ENCODE peak calls at places on chromosomes 4 and X, in five cellular contexts. J is A549, G is GM12878, E is K562, W is HepG2. U is an unnamed sample.

GRCh38 chrX:6460893-6461490 is 73.9 kb downstream of the VCX3A start:
- DNase-seq in E (no peak), G (no peak), J (no peak), W (no peak), U (no peak)

GRCh38 chrX:137565921-137566745 is at the start of gene ZIC3:
- DNase-seq in W (no peak), J (no peak), G (no peak), E (no peak), U (no peak)

GRCh38 chrX:154411322-154411980 is at the start of gene TAFAZZIN:
- DNase-seq in J (peak; percentile 80), E (peak; percentile 82), W (peak; percentile 21), G (no peak), U (peak; percentile 52)

GRCh38 chrX:31580726-31581125 is 508.9 kb upstream of the FTHL17 start:
- DNase-seq in W (no peak), J (no peak), E (no peak), G (no peak), U (peak; percentile 52)

GRCh38 chr4:95761441-95761840 is 78.5 kb upstream of the PDHA2 start:
- DNase-seq in W (no peak), E (no peak), J (peak; percentile 21), G (no peak), U (peak; percentile 38)

GRCh38 chrX:40268126-40268525 is 170.4 kb upstream of the BCOR start:
- DNase-seq in G (no peak), W (no peak), E (no peak), J (no peak), U (no peak)

GRCh38 chrX:76279007-76279406 is 106.1 kb downstream of the PBDC1 start:
- DNase-seq in G (peak; percentile 5), W (peak; percentile 37), E (peak; percentile 44), J (peak; percentile 58), U (peak; percentile 47)

GRCh38 chr4:25710637-25711036 is 55.0 kb downstream of the SLC34A2 start:
- DNase-seq in J (no peak), G (no peak), W (no peak), E (no peak), U (no peak)

GRCh38 chr4:106287353-106287969 is 28.5 kb downstream of the TBCK start:
- DNase-seq in E (peak; percentile 12), W (peak; percentile 97), J (peak; percentile 80), G (no peak), U (peak; percentile 95)

GRCh38 chrX:81377329-81377728 is 175.4 kb downstream of the SH3BGRL start:
- DNase-seq in W (peak; percentile 0), J (peak; percentile 26), E (peak; percentile 12), G (no peak), U (peak; percentile 27)

GRCh38 chrX:45806410-45807121 is 605.9 kb upstream of the DIPK2B start:
- DNase-seq in W (no peak), E (no peak), J (peak; percentile 31), G (peak; percentile 5), U (peak; percentile 92)

GRCh38 chr4:154560824-154561231 is 2.0 kb upstream of the FGB start:
- DNase-seq in J (peak; percentile 71), E (no peak), W (peak; percentile 90), G (no peak), U (peak; percentile 55)

GRCh38 chr4:108465886-108466491 is 154.4 kb upstream of the RPL34 start:
- DNase-seq in E (no peak), G (no peak), J (no peak), W (no peak), U (no peak)

GRCh38 chrX:39830414-39830813 is 267.3 kb downstream of the BCOR start:
- DNase-seq in G (no peak), J (no peak), W (no peak), E (no peak), U (no peak)

GRCh38 chrX:44974462-44974861 is 101.5 kb downstream of the KDM6A start:
- DNase-seq in J (peak; percentile 25), G (no peak), E (no peak), W (no peak), U (peak; percentile 59)

GRCh38 chr4:6324999-6325790 is 55.5 kb downstream of the WFS1 start:
- DNase-seq in E (no peak), G (no peak), W (no peak), J (no peak), U (no peak)

GRCh38 chrX:31209005-31209612 is 137.3 kb upstream of the FTHL17 start:
- DNase-seq in G (no peak), J (no peak), E (no peak), W (no peak), U (peak; percentile 38)

GRCh38 chr4:168995537-168996295 is 14.3 kb downstream of the CBR4 start:
- DNase-seq in W (no peak), J (peak; percentile 15), G (no peak), E (no peak), U (peak; percentile 19)
- TF ChIP-seq BHLHE40 in W (no peak), J (no peak), G (no peak), E (no peak), U (no peak)

GRCh38 chrX:48575642-48576041 is 1.4 kb downstream of the RBM3 start:
- DNase-seq in G (no peak), W (no peak), J (no peak), E (no peak), U (no peak)
- H3K4me3 ChIP-seq in G (peak overlapping the region; percentile 75), W (peak overlapping the region; percentile 79), J (peak overlapping the region; percentile 75), E (peak overlapping the region; percentile 90), U (peak overlapping the region; percentile 82)

GRCh38 chr4:41631538-41631937 is 93.6 kb downstream of the LIMCH1 start:
- DNase-seq in E (no peak), W (no peak), G (no peak), J (no peak), U (no peak)
- TF ChIP-seq BHLHE40 in E (no peak), W (no peak), G (no peak), J (no peak), U (no peak)

DNA sequence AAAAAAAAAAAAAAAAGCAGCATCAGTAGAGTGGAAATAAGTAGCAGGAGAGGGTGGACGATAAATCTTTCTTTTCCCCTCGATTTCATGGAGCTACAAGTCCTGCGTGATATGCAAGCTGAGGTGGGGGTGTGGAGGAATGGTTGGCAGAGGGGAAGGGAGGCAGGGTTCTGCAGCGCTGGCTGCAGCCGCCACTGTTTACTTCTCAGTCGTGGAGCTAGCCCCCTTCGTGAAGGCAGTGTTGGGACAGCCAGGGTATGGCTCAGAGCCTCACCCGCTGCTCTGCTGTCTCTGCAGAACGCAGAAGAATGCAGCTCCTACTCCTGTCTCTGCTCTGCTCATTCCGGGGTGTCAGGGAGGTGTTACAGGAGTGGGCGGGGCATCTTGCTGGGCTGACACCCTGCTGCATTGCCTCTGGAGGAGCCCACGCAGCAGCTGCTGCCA is 140.6 kb downstream of the GPM6A start:
- DNase-seq in E (no peak), W (no peak), G (no peak), J (peak; percentile 3), U (no peak)
- H3K4me3 ChIP-seq in E (no peak overlapping the region), W (no peak overlapping the region), G (no peak overlapping the region), J (peak overlapping the region; percentile 41), U (no peak overlapping the region)

GRCh38 chr4:8188085-8188484 is 11.0 kb upstream of the SH3TC1 start:
- DNase-seq in W (no peak), E (no peak), J (peak; percentile 30), G (no peak), U (no peak)
- TF ChIP-seq BHLHE40 in W (no peak), E (no peak), J (no peak), G (no peak), U (no peak)